ENCODE peak calls at places on chromosomes 6 and 20, in seven cellular contexts. H is mesendoderm, X is H9, P is IMR-90, F is H1, K is neuronal stem cell, T is mesenchymal stem cell. A is an unnamed sample.

GRCh38 chr20:63083831-63084562 is 77.2 kb upstream of the BHLHE23 start:
- DNase-seq in H (no peak), X (no peak), P (no peak), F (no peak), K (no peak), T (no peak), A (no peak)

GRCh38 chr6:31479933-31480535 is 17.9 kb upstream of the MICB start:
- DNase-seq in H (no peak), X (no peak), P (no peak), F (no peak), K (no peak), T (no peak), A (no peak)

GRCh38 chr6:159692303-159693127 is 526 bp downstream of the SOD2 start:
- DNase-seq in H (peak), X (peak), P (peak), F (no peak), K (peak), T (peak), A (no peak)

GRCh38 chr6:111658445-111659154 is 52.9 kb upstream of the TRAF3IP2 start:
- DNase-seq in H (no peak), X (no peak), P (peak), F (no peak), K (no peak), T (peak), A (no peak)

GRCh38 chr6:68638225-68638900 is 3.3 kb downstream of the ADGRB3 start:
- DNase-seq in H (no peak), X (no peak), P (peak), F (no peak), K (peak), T (peak), A (peak)

GRCh38 chr6:137095651-137096238 is 51.0 kb upstream of the IL20RA start:
- DNase-seq in H (no peak), X (no peak), P (no peak), F (no peak), K (no peak), T (no peak), A (no peak)

GRCh38 chr6:6591778-6592388 is 3.4 kb downstream of the LY86 start:
- DNase-seq in H (no peak), X (no peak), P (no peak), F (no peak), K (no peak), T (no peak), A (peak)

GRCh38 chr6:72696055-72696454 is 74.2 kb downstream of the KCNQ5 start:
- DNase-seq in H (no peak), X (no peak), P (no peak), F (no peak), K (no peak), T (no peak), A (no peak)

GRCh38 chr6:5936140-5936539 is 70.6 kb downstream of the NRN1 start:
- DNase-seq in H (no peak), X (no peak), P (no peak), F (no peak), K (no peak), T (no peak), A (no peak)

GRCh38 chr20:46128310-46129151 is 10.4 kb downstream of the CD40 start:
- DNase-seq in H (peak), X (peak), P (no peak), F (no peak), K (peak), T (peak), A (no peak)

GRCh38 chr6:27575594-27576361 is 102.9 kb upstream of the ZNF184 start:
- DNase-seq in H (peak), X (no peak), P (no peak), F (no peak), K (no peak), T (no peak), A (no peak)

GRCh38 chr20:50193851-50194830 is 3.5 kb downstream of the CEBPB start:
- DNase-seq in H (peak), X (no peak), P (peak), F (no peak), K (no peak), T (peak), A (peak)

GRCh38 chr20:38171301-38172010 is 6.4 kb upstream of the TGM2 start:
- DNase-seq in H (peak), X (no peak), P (peak), F (no peak), K (no peak), T (peak), A (no peak)

GRCh38 chr6:23003671-23004598 is 434.6 kb downstream of the HDGFL1 start:
- DNase-seq in H (no peak), X (no peak), P (peak), F (no peak), K (no peak), T (peak), A (no peak)

GRCh38 chr6:30779850-30780641 is 35.7 kb upstream of the IER3 start:
- DNase-seq in H (no peak), X (no peak), P (no peak), F (no peak), K (no peak), T (no peak), A (no peak)

GRCh38 chr6:62102387-62102786 is 183.6 kb downstream of the KHDRBS2 start:
- DNase-seq in H (no peak), X (no peak), P (no peak), F (no peak), K (no peak), T (no peak), A (no peak)

GRCh38 chr6:54366647-54367327 is 58.5 kb downstream of the TINAG start:
- DNase-seq in H (no peak), X (no peak), P (peak), F (no peak), K (no peak), T (no peak), A (peak)
- H2BK120ac ChIP-seq in H (no peak), X (no peak), P (no peak), F (no peak), K (no peak), T (no peak), A (no peak)

GRCh38 chr6:124480021-124480430 is 482.2 kb upstream of the RNF217 start:
- DNase-seq in H (peak), X (no peak), P (no peak), F (no peak), K (no peak), T (no peak), A (no peak)

GRCh38 chr6:124487778-124488431 is 474.3 kb upstream of the RNF217 start:
- DNase-seq in H (no peak), X (no peak), P (peak), F (no peak), K (no peak), T (peak), A (no peak)

GRCh38 chr6:124478906-124479305 is 483.3 kb upstream of the RNF217 start:
- DNase-seq in H (no peak), X (no peak), P (no peak), F (no peak), K (no peak), T (no peak), A (no peak)

DNA sequence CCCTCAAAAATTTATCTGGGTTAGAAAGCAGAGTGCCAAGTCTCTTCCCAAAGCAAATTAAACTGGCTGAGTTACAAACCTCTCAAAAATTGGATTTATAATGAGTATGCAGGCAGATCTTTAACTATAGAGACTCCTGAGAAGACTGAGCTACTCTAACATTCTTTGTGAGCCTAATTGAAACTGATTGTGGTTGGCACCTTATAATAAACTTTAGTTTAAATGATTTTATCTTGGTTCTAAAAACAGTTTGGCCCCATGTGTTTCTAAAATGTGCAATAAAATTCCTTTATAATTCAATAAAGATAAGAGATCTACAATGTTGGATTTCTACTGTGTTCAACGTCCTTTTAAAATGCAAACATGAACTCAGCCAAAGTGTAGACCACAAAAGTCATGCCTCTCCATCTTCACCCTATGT is 480.2 kb upstream of the RNF217 start:
- DNase-seq in H (no peak), X (no peak), P (no peak), F (no peak), K (no peak), T (no peak), A (no peak)
- H2BK5ac ChIP-seq in H (no peak), X (no peak), P (no peak), F (no peak), K (no peak), T (no peak), A (no peak)

DNA sequence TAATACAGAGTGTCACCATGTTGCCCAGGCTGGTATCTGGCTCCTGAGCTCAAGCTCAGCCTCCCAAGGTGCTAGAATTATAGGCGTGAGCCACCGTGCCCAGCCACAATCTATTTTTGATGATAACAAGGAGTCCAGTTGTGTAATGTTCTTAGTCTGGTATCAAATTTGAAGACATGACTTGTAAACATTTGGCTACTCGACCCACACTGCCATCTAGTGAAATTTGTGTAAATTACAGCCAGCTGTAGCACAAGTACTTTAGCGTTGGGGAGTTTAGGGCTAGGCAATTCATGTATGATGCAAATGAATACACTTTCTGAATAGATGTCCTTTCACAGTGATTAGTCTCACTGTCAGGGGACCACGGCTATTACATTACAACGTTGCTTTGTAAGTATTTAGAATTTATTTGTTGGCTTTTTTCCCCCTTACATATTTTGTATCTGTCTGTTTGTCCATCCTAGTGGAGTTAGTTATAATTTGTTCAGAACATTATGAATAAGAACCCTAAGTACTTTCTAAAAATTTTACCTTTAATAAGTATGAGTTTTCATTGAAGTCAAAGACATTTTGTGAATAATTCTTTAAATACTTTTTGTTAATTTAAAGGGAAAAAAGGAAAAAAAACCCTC is 139.7 kb downstream of the PRDM13 start:
- DNase-seq in H (peak), X (peak), P (peak), F (peak), K (peak), T (peak), A (peak)
- H2AK5ac ChIP-seq in H (no peak), X (no peak), P (no peak), F (no peak), K (no peak), T (no peak), A (no peak)

DNA sequence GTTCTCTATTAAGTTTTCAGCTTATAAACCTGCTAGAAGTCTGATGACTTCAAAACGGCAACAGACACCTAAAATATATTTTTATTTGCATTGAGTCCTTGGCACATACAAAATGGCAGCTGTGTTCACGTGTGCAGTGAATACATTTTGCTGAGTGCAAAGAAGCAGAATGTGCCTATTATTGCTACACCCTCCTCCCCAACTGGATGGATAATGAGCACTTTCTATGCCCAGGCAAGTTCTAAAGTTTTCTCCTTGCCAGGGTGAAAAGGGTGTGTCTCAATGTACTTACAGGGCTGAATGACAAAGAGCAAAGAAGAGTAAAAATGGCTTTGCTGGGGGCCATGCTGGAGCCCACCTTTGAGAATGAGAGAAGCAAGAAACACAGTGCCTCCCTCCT is 4.0 kb upstream of the FERMT1 start:
- DNase-seq in H (no peak), X (no peak), P (no peak), F (no peak), K (no peak), T (no peak), A (no peak)
- H2BK120ac ChIP-seq in H (no peak), X (no peak), P (no peak), F (no peak), K (no peak), T (no peak), A (no peak)

GRCh38 chr6:132142768-132143167 is 191.6 kb upstream of the CCN2 start:
- DNase-seq in H (no peak), X (no peak), P (peak), F (no peak), K (no peak), T (no peak), A (no peak)

GRCh38 chr6:132143258-132143657 is 192.1 kb upstream of the CCN2 start:
- DNase-seq in H (no peak), X (no peak), P (no peak), F (no peak), K (no peak), T (no peak), A (no peak)

GRCh38 chr6:132153221-132153896 is 202.2 kb upstream of the CCN2 start:
- DNase-seq in H (no peak), X (no peak), P (peak), F (no peak), K (no peak), T (peak), A (no peak)

GRCh38 chr6:132142308-132142707 is 191.1 kb upstream of the CCN2 start:
- DNase-seq in H (no peak), X (no peak), P (no peak), F (no peak), K (no peak), T (no peak), A (no peak)

DNA sequence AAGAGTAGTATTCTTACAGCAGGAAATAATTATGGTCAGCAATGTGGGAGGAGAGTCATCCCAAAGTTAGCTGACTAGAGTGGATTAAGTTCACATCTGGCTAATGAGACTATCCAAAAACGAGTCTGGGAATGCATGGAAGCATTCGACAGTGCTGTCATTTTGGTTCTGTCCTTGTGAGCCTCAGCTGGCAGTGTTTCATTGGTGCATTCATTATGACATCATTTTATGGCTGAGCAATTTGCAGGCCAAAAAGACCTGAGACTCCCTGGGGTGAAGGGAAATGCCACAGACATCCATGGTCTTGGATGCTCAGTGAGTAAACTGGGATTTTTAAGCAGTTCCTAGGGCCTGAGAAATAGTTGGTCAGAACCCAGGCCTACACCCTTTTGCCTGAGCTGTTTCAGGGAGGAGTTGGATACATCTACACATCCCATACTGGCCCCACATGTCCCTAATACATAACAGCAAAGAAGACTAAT is 196.4 kb upstream of the CCN2 start:
- DNase-seq in H (peak), X (no peak), P (peak), F (no peak), K (no peak), T (peak), A (no peak)
- H2BK5ac ChIP-seq in H (no peak), X (no peak), P (peak), F (no peak), K (no peak), T (no peak), A (no peak)

DNA sequence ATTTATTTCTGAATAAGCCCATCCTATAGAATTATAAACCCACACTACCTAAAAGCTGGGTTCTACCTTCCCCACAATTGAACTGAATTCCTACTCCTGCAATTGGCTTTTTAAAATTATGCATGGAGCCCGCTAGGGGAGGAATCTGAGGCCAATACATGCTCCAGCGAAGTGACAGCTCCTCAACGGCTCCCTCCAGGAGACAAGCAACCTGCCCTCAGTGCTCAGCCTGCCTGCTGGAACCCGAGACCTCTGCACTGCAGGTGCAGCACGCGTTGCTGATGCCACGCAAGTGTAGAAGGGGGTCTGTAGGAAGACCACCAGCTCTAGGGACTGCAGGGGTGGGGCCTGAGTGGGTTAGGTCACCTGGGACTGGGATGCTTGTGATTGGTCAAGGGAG is 170.2 kb upstream of the CDYL start:
- DNase-seq in H (no peak), X (no peak), P (no peak), F (no peak), K (no peak), T (no peak), A (no peak)
- H2AK5ac ChIP-seq in H (no peak), X (no peak), P (peak), F (no peak), K (no peak), T (no peak), A (no peak)

DNA sequence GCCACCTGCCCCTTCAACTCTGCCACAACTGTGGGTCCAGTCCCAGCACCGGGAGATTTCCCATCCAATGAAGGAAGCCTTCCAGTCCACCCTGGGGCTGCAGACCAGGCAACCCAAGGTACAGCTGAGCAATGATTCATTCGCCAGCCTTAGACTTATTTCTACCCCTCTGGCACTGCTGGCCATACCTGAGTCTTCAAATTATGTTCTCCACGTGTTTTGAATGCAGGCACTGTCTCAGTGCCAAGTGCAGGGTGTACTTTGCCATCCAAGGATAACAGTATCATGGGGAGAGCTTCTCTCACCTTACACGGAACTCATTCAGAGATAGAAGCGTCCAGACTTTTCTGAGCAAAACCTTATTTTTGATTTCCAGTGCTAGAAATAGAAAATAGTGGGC is 175.6 kb downstream of the ZFP64 start:
- DNase-seq in H (no peak), X (no peak), P (no peak), F (no peak), K (no peak), T (no peak), A (no peak)
- H2BK120ac ChIP-seq in H (no peak), X (no peak), P (no peak), F (no peak), K (no peak), T (no peak), A (no peak)

DNA sequence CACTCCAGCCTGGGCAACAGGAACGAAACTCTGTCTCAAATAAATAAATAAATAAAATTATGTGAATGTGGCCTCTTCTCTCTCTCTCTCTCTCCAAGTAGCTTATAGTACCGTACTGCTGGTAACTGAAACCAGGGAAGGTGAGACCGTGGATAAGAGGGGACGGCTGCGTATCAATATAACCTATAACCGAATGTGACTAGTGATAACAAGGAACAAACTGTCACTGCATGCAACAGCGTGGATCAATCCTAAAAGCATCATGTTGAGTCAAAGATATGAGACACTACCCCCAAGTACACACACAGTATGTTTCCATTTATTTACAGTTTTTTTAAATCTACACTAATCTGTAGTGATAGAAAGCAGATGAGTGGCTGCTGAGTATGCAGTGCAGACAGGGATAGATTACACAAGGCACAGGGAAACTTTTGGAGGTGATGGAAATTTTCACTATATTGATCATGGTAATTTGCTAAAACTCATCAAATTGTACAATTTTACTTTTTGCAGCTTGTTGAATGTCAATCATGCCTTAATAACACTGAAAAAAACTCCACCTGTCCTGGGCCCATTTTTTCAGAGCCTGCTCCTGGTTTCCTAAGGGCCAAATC is 121.4 kb upstream of the ARMC2 start:
- DNase-seq in H (no peak), X (no peak), P (no peak), F (no peak), K (no peak), T (no peak), A (no peak)
- H2BK5ac ChIP-seq in H (no peak), X (no peak), P (no peak), F (no peak), K (no peak), T (no peak), A (no peak)